ENCODE peak calls at places on chromosomes 5 and 9, in six cellular contexts. L, J, Q, H, I and D are unnamed samples.

GRCh38 chr5:151002250-151002649 is 18.1 kb upstream of the GPX3 start:
- DNase-seq in J (no peak), I (peak), L (no peak), H (no peak), Q (no peak), D (no peak)

GRCh38 chr9:127714916-127715442 is 484 bp downstream of the PTRH1 start:
- DNase-seq in H (no peak), J (no peak), I (peak), Q (no peak), L (no peak), D (no peak)

GRCh38 chr5:131628990-131629389 is 6.0 kb downstream of the RAPGEF6 start:
- DNase-seq in L (no peak), H (no peak), Q (no peak), J (no peak), I (peak), D (no peak)

GRCh38 chr9:110797611-110798010 is 129.0 kb downstream of the MUSK start:
- DNase-seq in Q (no peak), H (no peak), L (no peak), J (no peak), I (peak), D (no peak)

GRCh38 chr9:82106536-82106935 is 118.0 kb downstream of the SPATA31D1 start:
- DNase-seq in Q (no peak), L (no peak), H (no peak), I (no peak), J (no peak), D (no peak)

GRCh38 chr5:77560677-77561263 is 68.7 kb upstream of the WDR41 start:
- DNase-seq in Q (no peak), L (no peak), H (no peak), J (peak), I (peak), D (no peak)

GRCh38 chr9:14316574-14317304 is 2.8 kb upstream of the NFIB start:
- DNase-seq in I (no peak), L (no peak), H (no peak), J (no peak), Q (no peak), D (no peak)

GRCh38 chr5:33319841-33320240 is 120.9 kb upstream of the TARS1 start:
- DNase-seq in H (no peak), J (no peak), Q (no peak), L (no peak), I (no peak), D (no peak)

GRCh38 chr9:134192951-134193731 is 28.8 kb upstream of the RNU6ATAC start:
- DNase-seq in H (no peak), J (no peak), L (no peak), I (no peak), Q (no peak), D (no peak)

GRCh38 chr5:122078116-122078865 is at the start of gene LOX:
- DNase-seq in Q (no peak), L (peak), J (no peak), H (no peak), I (peak), D (peak)

GRCh38 chr5:126525630-126526245 is 69.3 kb downstream of the ALDH7A1 start:
- DNase-seq in J (peak), H (no peak), L (no peak), Q (no peak), I (peak), D (peak)

GRCh38 chr9:94714494-94714893 is 12.0 kb upstream of the AOPEP start:
- DNase-seq in Q (no peak), H (no peak), L (no peak), I (no peak), J (no peak), D (no peak)

GRCh38 chr5:74497706-74498105 is 142.8 kb downstream of the ENC1 start:
- DNase-seq in I (no peak), J (no peak), H (no peak), L (no peak), Q (no peak), D (no peak)

GRCh38 chr5:127229185-127229889 is 61.3 kb upstream of the MEGF10 start:
- DNase-seq in Q (peak), L (peak), I (peak), H (peak), J (peak), D (peak)

GRCh38 chr9:81871695-81872094 is 56.5 kb upstream of the SPATA31D4 start:
- DNase-seq in Q (no peak), H (no peak), I (peak), L (no peak), J (no peak), D (no peak)

GRCh38 chr5:143054480-143054941 is 284.3 kb downstream of the ARHGAP26 start:
- DNase-seq in H (no peak), Q (no peak), L (no peak), I (peak), J (no peak), D (no peak)

GRCh38 chr5:149345892-149346222 is 558 bp downstream of the GRPEL2 start:
- DNase-seq in Q (peak), H (no peak), L (no peak), I (peak), J (no peak), D (no peak)

GRCh38 chr5:74462356-74462755 is 178.2 kb downstream of the ENC1 start:
- DNase-seq in L (no peak), J (no peak), I (no peak), Q (no peak), H (no peak), D (no peak)

GRCh38 chr5:170144286-170145023 is 38.8 kb downstream of the FOXI1 start:
- DNase-seq in J (no peak), L (no peak), H (no peak), I (no peak), Q (no peak), D (no peak)

GRCh38 chr9:36623280-36623679 is 50.6 kb downstream of the MELK start:
- DNase-seq in I (peak), J (no peak), L (no peak), Q (no peak), H (no peak), D (no peak)

GRCh38 chr5:99037668-99038067 is 108.9 kb upstream of the CHD1 start:
- DNase-seq in H (peak), L (no peak), Q (peak), I (no peak), J (no peak), D (no peak)

GRCh38 chr5:142390303-142390840 is 65.6 kb upstream of the SPRY4 start:
- DNase-seq in H (no peak), L (no peak), I (no peak), Q (no peak), J (no peak), D (no peak)